ENCODE peak calls at places on chromosomes 2 and 18, in seven cellular contexts. One of them, this sample, is unnamed.

GRCh38 chr2:20208487-20208882 is 16.4 kb downstream of the SDC1 start:
- DNase-seq in breast epithelium: no peak
- DNase-seq in K562: no peak
- DNase-seq in endothelial cell of umbilical vein: no peak
- DNase-seq in transverse colon: peak; percentile 49
- DNase-seq in stomach: peak; percentile 60
- DNase-seq in sigmoid colon: no peak
- DNase-seq in this sample: no peak

GRCh38 chr2:112012556-112012955 is 42.5 kb upstream of the TMEM87B start:
- DNase-seq in breast epithelium: no peak
- DNase-seq in K562: no peak
- DNase-seq in endothelial cell of umbilical vein: no peak
- DNase-seq in transverse colon: no peak
- DNase-seq in stomach: no peak
- DNase-seq in sigmoid colon: no peak
- DNase-seq in this sample: no peak

GRCh38 chr2:186503827-186504606 is 18.0 kb downstream of the ZC3H15 start:
- DNase-seq in breast epithelium: no peak
- DNase-seq in K562: no peak
- DNase-seq in endothelial cell of umbilical vein: peak; percentile 53
- DNase-seq in transverse colon: no peak
- DNase-seq in stomach: no peak
- DNase-seq in sigmoid colon: no peak
- DNase-seq in this sample: no peak

GRCh38 chr2:157055660-157056199 is 201.8 kb upstream of the GALNT5 start:
- DNase-seq in breast epithelium: no peak
- DNase-seq in K562: peak; percentile 9
- DNase-seq in endothelial cell of umbilical vein: peak; percentile 61
- DNase-seq in transverse colon: no peak
- DNase-seq in stomach: no peak
- DNase-seq in sigmoid colon: no peak
- DNase-seq in this sample: no peak

GRCh38 chr2:84694088-84694622 is 177.9 kb downstream of the DNAH6 start:
- DNase-seq in breast epithelium: no peak
- DNase-seq in K562: no peak
- DNase-seq in endothelial cell of umbilical vein: no peak
- DNase-seq in transverse colon: peak; percentile 11
- DNase-seq in stomach: no peak
- DNase-seq in sigmoid colon: no peak
- DNase-seq in this sample: no peak

GRCh38 chr18:45416168-45416567 is 199.1 kb upstream of the SLC14A2 start:
- DNase-seq in breast epithelium: no peak
- DNase-seq in K562: no peak
- DNase-seq in endothelial cell of umbilical vein: no peak
- DNase-seq in transverse colon: peak; percentile 12
- DNase-seq in stomach: no peak
- DNase-seq in sigmoid colon: no peak
- DNase-seq in this sample: peak; percentile 61

GRCh38 chr2:231380307-231380706 is 15.2 kb upstream of the B3GNT7 start:
- DNase-seq in breast epithelium: no peak
- DNase-seq in K562: no peak
- DNase-seq in endothelial cell of umbilical vein: no peak
- DNase-seq in transverse colon: no peak
- DNase-seq in stomach: no peak
- DNase-seq in sigmoid colon: no peak
- DNase-seq in this sample: no peak

GRCh38 chr18:35278085-35278484 is 11.9 kb downstream of the ZSCAN30 start:
- DNase-seq in breast epithelium: no peak
- DNase-seq in K562: no peak
- DNase-seq in endothelial cell of umbilical vein: no peak
- DNase-seq in transverse colon: no peak
- DNase-seq in stomach: no peak
- DNase-seq in sigmoid colon: no peak
- DNase-seq in this sample: no peak

GRCh38 chr18:74465775-74466174 is 8.7 kb upstream of the DIPK1C start:
- DNase-seq in breast epithelium: peak; percentile 5
- DNase-seq in K562: no peak
- DNase-seq in endothelial cell of umbilical vein: no peak
- DNase-seq in transverse colon: no peak
- DNase-seq in stomach: no peak
- DNase-seq in sigmoid colon: no peak
- DNase-seq in this sample: no peak

GRCh38 chr2:44044281-44044720 is 48.5 kb upstream of the LRPPRC start:
- DNase-seq in breast epithelium: peak; percentile 52
- DNase-seq in K562: peak; percentile 81
- DNase-seq in endothelial cell of umbilical vein: peak; percentile 78
- DNase-seq in transverse colon: peak; percentile 87
- DNase-seq in stomach: peak; percentile 89
- DNase-seq in sigmoid colon: peak; percentile 87
- DNase-seq in this sample: peak; percentile 72

GRCh38 chr2:26174691-26175181 is 1.8 kb downstream of the GAREM2 start:
- DNase-seq in breast epithelium: no peak
- DNase-seq in K562: peak; percentile 17
- DNase-seq in endothelial cell of umbilical vein: no peak
- DNase-seq in transverse colon: no peak
- DNase-seq in stomach: no peak
- DNase-seq in sigmoid colon: peak; percentile 32
- DNase-seq in this sample: no peak

GRCh38 chr2:204321027-204321800 is 224.1 kb upstream of the PARD3B start:
- DNase-seq in breast epithelium: no peak
- DNase-seq in K562: no peak
- DNase-seq in endothelial cell of umbilical vein: no peak
- DNase-seq in transverse colon: no peak
- DNase-seq in stomach: no peak
- DNase-seq in sigmoid colon: no peak
- DNase-seq in this sample: no peak

GRCh38 chr2:215415218-215415617 is 20.6 kb downstream of the FN1 start:
- DNase-seq in breast epithelium: no peak
- DNase-seq in K562: no peak
- DNase-seq in endothelial cell of umbilical vein: no peak
- DNase-seq in transverse colon: no peak
- DNase-seq in stomach: no peak
- DNase-seq in sigmoid colon: no peak
- DNase-seq in this sample: no peak

GRCh38 chr2:33130544-33130943 is 183.8 kb downstream of the LTBP1 start:
- DNase-seq in breast epithelium: no peak
- DNase-seq in K562: no peak
- DNase-seq in endothelial cell of umbilical vein: no peak
- DNase-seq in transverse colon: no peak
- DNase-seq in stomach: no peak
- DNase-seq in sigmoid colon: no peak
- DNase-seq in this sample: no peak

GRCh38 chr18:63346031-63346430 is 21.0 kb downstream of the KDSR start:
- DNase-seq in breast epithelium: peak; percentile 61
- DNase-seq in K562: no peak
- DNase-seq in endothelial cell of umbilical vein: no peak
- DNase-seq in transverse colon: no peak
- DNase-seq in stomach: no peak
- DNase-seq in sigmoid colon: peak; percentile 83
- DNase-seq in this sample: peak; percentile 81

GRCh38 chr2:197707316-197708213 is 2.4 kb downstream of the MARS2 start:
- DNase-seq in breast epithelium: no peak
- DNase-seq in K562: no peak
- DNase-seq in endothelial cell of umbilical vein: peak; percentile 60
- DNase-seq in transverse colon: no peak
- DNase-seq in stomach: no peak
- DNase-seq in sigmoid colon: no peak
- DNase-seq in this sample: no peak

GRCh38 chr2:12213222-12213621 is 466.8 kb downstream of the LPIN1 start:
- DNase-seq in breast epithelium: no peak
- DNase-seq in K562: peak; percentile 13
- DNase-seq in endothelial cell of umbilical vein: peak; percentile 11
- DNase-seq in transverse colon: no peak
- DNase-seq in stomach: no peak
- DNase-seq in sigmoid colon: no peak
- DNase-seq in this sample: no peak

GRCh38 chr18:48213791-48214190 is 195.4 kb downstream of the ZBTB7C start:
- DNase-seq in breast epithelium: peak; percentile 2
- DNase-seq in K562: no peak
- DNase-seq in endothelial cell of umbilical vein: no peak
- DNase-seq in transverse colon: no peak
- DNase-seq in stomach: no peak
- DNase-seq in sigmoid colon: no peak
- DNase-seq in this sample: no peak

GRCh38 chr2:3479430-3480320 is 39.7 kb downstream of the ADI1 start:
- DNase-seq in breast epithelium: no peak
- DNase-seq in K562: no peak
- DNase-seq in endothelial cell of umbilical vein: no peak
- DNase-seq in transverse colon: no peak
- DNase-seq in stomach: no peak
- DNase-seq in sigmoid colon: no peak
- DNase-seq in this sample: no peak

GRCh38 chr2:1591461-1591770 is 152.9 kb downstream of the PXDN start:
- DNase-seq in breast epithelium: no peak
- DNase-seq in K562: no peak
- DNase-seq in endothelial cell of umbilical vein: no peak
- DNase-seq in transverse colon: no peak
- DNase-seq in stomach: no peak
- DNase-seq in sigmoid colon: no peak
- DNase-seq in this sample: no peak

GRCh38 chr2:67612576-67612981 is 215.4 kb downstream of the ETAA1 start:
- DNase-seq in breast epithelium: no peak
- DNase-seq in K562: no peak
- DNase-seq in endothelial cell of umbilical vein: no peak
- DNase-seq in transverse colon: no peak
- DNase-seq in stomach: no peak
- DNase-seq in sigmoid colon: no peak
- DNase-seq in this sample: no peak

DNA sequence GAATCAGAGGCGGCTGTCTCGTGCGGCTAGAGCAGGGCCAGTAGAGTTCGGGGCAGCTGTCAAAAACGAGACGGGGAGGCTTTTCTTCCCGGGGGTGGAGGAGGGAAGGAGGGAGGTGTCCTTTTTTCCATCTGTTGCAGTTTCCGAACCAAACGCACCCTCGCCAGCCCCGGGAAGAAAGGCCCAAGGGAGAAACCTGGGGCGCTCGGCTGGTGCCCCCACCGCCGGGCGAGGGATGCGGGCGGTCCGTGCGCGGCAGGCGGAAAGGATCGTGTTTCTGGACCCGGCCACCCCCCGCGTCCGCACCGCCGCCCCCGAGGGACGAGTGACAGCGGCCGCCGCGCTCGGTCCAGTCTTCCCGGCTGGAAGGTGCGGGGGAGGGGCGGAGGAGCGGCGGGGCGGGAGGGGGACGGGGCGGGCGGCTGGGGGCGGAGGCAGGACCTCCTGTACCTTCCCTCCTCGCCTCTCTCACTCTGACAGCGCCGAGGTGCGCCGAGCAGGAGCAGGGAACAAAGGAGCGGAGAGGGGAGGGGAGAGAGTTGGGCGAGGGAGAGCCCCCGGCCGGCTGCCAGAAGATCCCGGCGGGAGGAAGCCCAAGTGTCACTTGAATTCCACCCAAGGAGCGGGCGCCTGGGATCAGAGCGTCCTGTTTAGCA is at the start of gene TGIF1:
- DNase-seq in breast epithelium: peak; percentile 89
- DNase-seq in K562: peak; percentile 85
- DNase-seq in endothelial cell of umbilical vein: peak; percentile 76
- DNase-seq in transverse colon: peak; percentile 88
- DNase-seq in stomach: peak; percentile 83
- DNase-seq in sigmoid colon: peak; percentile 94
- DNase-seq in this sample: peak; percentile 93
- TF ChIP-seq POLR2A in breast epithelium: no peak
- TF ChIP-seq POLR2A in K562: no peak
- TF ChIP-seq POLR2A in endothelial cell of umbilical vein: peak; percentile 65
- TF ChIP-seq POLR2A in transverse colon: peak; percentile 96
- TF ChIP-seq POLR2A in stomach: peak; percentile 72
- TF ChIP-seq POLR2A in sigmoid colon: peak; percentile 86
- TF ChIP-seq POLR2A in this sample: peak; percentile 87

DNA sequence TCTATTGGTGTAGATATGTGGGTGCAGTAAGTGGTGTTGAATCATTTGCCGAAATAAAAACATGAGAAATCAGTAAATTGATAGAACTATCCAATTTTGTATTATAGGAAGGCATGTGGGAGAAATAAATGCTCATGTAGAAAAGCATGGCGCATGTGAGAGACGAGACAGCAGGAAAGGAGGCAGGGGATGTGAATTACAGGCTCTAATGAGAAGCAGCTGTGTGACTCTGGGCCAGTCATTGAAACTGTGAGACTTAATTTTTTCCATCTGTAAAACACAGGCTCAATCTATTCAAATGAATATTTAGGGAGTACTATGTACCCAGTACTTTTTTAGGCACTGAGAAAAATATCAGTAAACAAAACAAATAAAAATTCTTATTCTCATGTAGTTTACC is 42.6 kb upstream of the MAP3K20 start:
- DNase-seq in breast epithelium: no peak
- DNase-seq in K562: no peak
- DNase-seq in endothelial cell of umbilical vein: no peak
- DNase-seq in transverse colon: no peak
- DNase-seq in stomach: no peak
- DNase-seq in sigmoid colon: no peak
- DNase-seq in this sample: no peak
- TF ChIP-seq POLR2AphosphoS5 in breast epithelium: no peak
- TF ChIP-seq POLR2AphosphoS5 in K562: no peak
- TF ChIP-seq POLR2AphosphoS5 in endothelial cell of umbilical vein: no peak
- TF ChIP-seq POLR2AphosphoS5 in transverse colon: no peak
- TF ChIP-seq POLR2AphosphoS5 in stomach: no peak
- TF ChIP-seq POLR2AphosphoS5 in sigmoid colon: no peak
- TF ChIP-seq POLR2AphosphoS5 in this sample: no peak

DNA sequence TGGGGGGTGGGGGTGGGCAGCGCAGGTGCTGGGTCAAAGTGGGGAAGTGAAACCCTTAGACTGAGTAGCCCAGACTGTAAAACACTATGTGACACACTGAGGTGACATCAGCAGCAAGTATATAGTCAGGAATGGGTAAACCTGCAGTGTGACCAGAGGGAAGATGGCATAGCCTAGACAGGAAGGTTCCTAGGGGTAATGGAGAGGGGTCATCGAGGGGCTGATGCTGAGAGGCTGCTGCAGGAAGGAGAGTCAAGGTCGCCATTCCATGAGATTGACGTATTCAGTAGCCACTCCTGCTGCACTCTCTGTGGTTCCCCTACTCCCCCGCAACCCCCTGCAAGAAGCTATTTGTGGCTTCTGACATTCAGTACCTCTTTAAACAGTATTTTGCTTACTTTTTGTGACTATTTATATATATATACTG is 111.7 kb downstream of the CHST9 start:
- DNase-seq in breast epithelium: no peak
- DNase-seq in K562: no peak
- DNase-seq in endothelial cell of umbilical vein: no peak
- DNase-seq in transverse colon: no peak
- DNase-seq in stomach: no peak
- DNase-seq in sigmoid colon: no peak
- DNase-seq in this sample: no peak
- TF ChIP-seq POLR2A in breast epithelium: no peak
- TF ChIP-seq POLR2A in K562: no peak
- TF ChIP-seq POLR2A in endothelial cell of umbilical vein: no peak
- TF ChIP-seq POLR2A in transverse colon: no peak
- TF ChIP-seq POLR2A in stomach: no peak
- TF ChIP-seq POLR2A in sigmoid colon: no peak
- TF ChIP-seq POLR2A in this sample: no peak

DNA sequence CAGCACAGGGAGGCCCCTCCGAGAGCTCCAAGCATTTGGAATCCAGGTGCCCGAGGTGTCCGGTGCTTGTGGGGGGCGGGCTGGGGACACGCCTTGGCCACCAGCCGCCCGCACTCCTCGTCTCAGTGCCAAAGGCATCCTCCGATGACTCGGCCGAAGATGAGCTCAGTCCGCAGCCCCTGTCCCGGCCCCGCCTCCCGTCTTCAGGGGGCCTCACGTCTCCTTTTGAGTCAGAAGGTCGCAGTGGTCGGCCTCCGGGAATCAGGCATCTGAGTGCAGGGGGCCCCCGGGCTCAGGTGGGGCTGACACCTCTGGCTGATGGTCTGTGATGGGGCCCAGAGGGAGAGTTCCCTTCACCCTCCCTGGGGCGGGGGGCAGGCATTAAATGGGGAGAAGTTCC is 74.8 kb downstream of the NFATC1 start:
- DNase-seq in breast epithelium: no peak
- DNase-seq in K562: no peak
- DNase-seq in endothelial cell of umbilical vein: no peak
- DNase-seq in transverse colon: no peak
- DNase-seq in stomach: no peak
- DNase-seq in sigmoid colon: no peak
- DNase-seq in this sample: no peak
- TF ChIP-seq POLR2AphosphoS5 in breast epithelium: no peak
- TF ChIP-seq POLR2AphosphoS5 in K562: no peak
- TF ChIP-seq POLR2AphosphoS5 in endothelial cell of umbilical vein: no peak
- TF ChIP-seq POLR2AphosphoS5 in transverse colon: no peak
- TF ChIP-seq POLR2AphosphoS5 in stomach: no peak
- TF ChIP-seq POLR2AphosphoS5 in sigmoid colon: no peak
- TF ChIP-seq POLR2AphosphoS5 in this sample: no peak

This sample was measured in prostate gland.